ENCODE peak calls at places on chromosomes 13 and 19, in nine cellular contexts. One of them, this sample, is unnamed.

GRCh38 chr19:29889702-29890101 is 52.3 kb upstream of the URI1 start:
- DNase-seq in PC-9: no peak
- DNase-seq in endothelial cell: no peak
- DNase-seq in HuH-7.5: no peak
- DNase-seq in HTR-8/SVneo: no peak
- DNase-seq in CD8-positive, alpha-beta T cell: no peak
- DNase-seq in hypothalamus: no peak
- DNase-seq in thoracic aorta: no peak
- DNase-seq in GM03348: no peak
- DNase-seq in this sample: no peak

GRCh38 chr13:89567025-89567424 is 1780.5 kb upstream of the MIR17HG start:
- DNase-seq in PC-9: no peak
- DNase-seq in thoracic aorta: no peak
- DNase-seq in HuH-7.5: no peak
- DNase-seq in HTR-8/SVneo: no peak
- DNase-seq in CD8-positive, alpha-beta T cell: no peak
- DNase-seq in GM03348: no peak
- DNase-seq in hypothalamus: no peak
- DNase-seq in endothelial cell: no peak
- DNase-seq in this sample: no peak

GRCh38 chr13:110226051-110226562 is 80.8 kb downstream of the COL4A1 start:
- DNase-seq in HTR-8/SVneo: no peak
- DNase-seq in hypothalamus: no peak
- DNase-seq in HuH-7.5: no peak
- DNase-seq in GM03348: no peak
- DNase-seq in PC-9: peak
- DNase-seq in CD8-positive, alpha-beta T cell: no peak
- DNase-seq in endothelial cell: no peak
- DNase-seq in thoracic aorta: no peak
- DNase-seq in this sample: no peak

GRCh38 chr13:46184277-46184699 is 2.3 kb upstream of the LCP1 start:
- DNase-seq in HuH-7.5: no peak
- DNase-seq in GM03348: no peak
- DNase-seq in thoracic aorta: no peak
- DNase-seq in HTR-8/SVneo: no peak
- DNase-seq in hypothalamus: no peak
- DNase-seq in PC-9: peak
- DNase-seq in endothelial cell: peak
- DNase-seq in CD8-positive, alpha-beta T cell: peak
- DNase-seq in this sample: no peak

GRCh38 chr13:20402881-20403280 is 122.8 kb downstream of the CRYL1 start:
- DNase-seq in GM03348: no peak
- DNase-seq in HTR-8/SVneo: no peak
- DNase-seq in hypothalamus: no peak
- DNase-seq in CD8-positive, alpha-beta T cell: peak
- DNase-seq in PC-9: no peak
- DNase-seq in HuH-7.5: no peak
- DNase-seq in thoracic aorta: no peak
- DNase-seq in endothelial cell: no peak
- DNase-seq in this sample: no peak

GRCh38 chr19:46639356-46640061 is 3.5 kb upstream of the GNG8 start:
- DNase-seq in HTR-8/SVneo: peak
- DNase-seq in PC-9: no peak
- DNase-seq in GM03348: peak
- DNase-seq in CD8-positive, alpha-beta T cell: no peak
- DNase-seq in hypothalamus: peak
- DNase-seq in HuH-7.5: no peak
- DNase-seq in endothelial cell: peak
- DNase-seq in thoracic aorta: no peak
- DNase-seq in this sample: peak

GRCh38 chr19:58397533-58398037 is 2.1 kb downstream of the RNF225 start:
- DNase-seq in thoracic aorta: no peak
- DNase-seq in HTR-8/SVneo: no peak
- DNase-seq in HuH-7.5: peak
- DNase-seq in hypothalamus: no peak
- DNase-seq in endothelial cell: no peak
- DNase-seq in GM03348: no peak
- DNase-seq in CD8-positive, alpha-beta T cell: no peak
- DNase-seq in PC-9: no peak
- DNase-seq in this sample: no peak

GRCh38 chr13:31545616-31546015 is 193.7 kb upstream of the RXFP2 start:
- DNase-seq in HTR-8/SVneo: no peak
- DNase-seq in GM03348: peak
- DNase-seq in HuH-7.5: no peak
- DNase-seq in endothelial cell: no peak
- DNase-seq in hypothalamus: no peak
- DNase-seq in thoracic aorta: no peak
- DNase-seq in PC-9: no peak
- DNase-seq in CD8-positive, alpha-beta T cell: no peak
- DNase-seq in this sample: peak

GRCh38 chr13:44128522-44128921 is 245.1 kb upstream of the SERP2 start:
- DNase-seq in thoracic aorta: no peak
- DNase-seq in GM03348: peak
- DNase-seq in hypothalamus: no peak
- DNase-seq in PC-9: no peak
- DNase-seq in HTR-8/SVneo: no peak
- DNase-seq in endothelial cell: no peak
- DNase-seq in HuH-7.5: no peak
- DNase-seq in CD8-positive, alpha-beta T cell: no peak
- DNase-seq in this sample: peak

GRCh38 chr19:55623130-55623868 is 1.1 kb downstream of the ZNF784 start:
- DNase-seq in CD8-positive, alpha-beta T cell: no peak
- DNase-seq in hypothalamus: no peak
- DNase-seq in HTR-8/SVneo: no peak
- DNase-seq in endothelial cell: no peak
- DNase-seq in GM03348: no peak
- DNase-seq in PC-9: peak
- DNase-seq in thoracic aorta: no peak
- DNase-seq in HuH-7.5: no peak
- DNase-seq in this sample: no peak

GRCh38 chr13:113233101-113233500 is 23.7 kb downstream of the CUL4A start:
- DNase-seq in thoracic aorta: no peak
- DNase-seq in hypothalamus: no peak
- DNase-seq in HTR-8/SVneo: no peak
- DNase-seq in CD8-positive, alpha-beta T cell: no peak
- DNase-seq in PC-9: no peak
- DNase-seq in GM03348: no peak
- DNase-seq in HuH-7.5: no peak
- DNase-seq in endothelial cell: no peak
- DNase-seq in this sample: no peak

GRCh38 chr19:615619-616018 is 17.7 kb downstream of the POLRMT start:
- DNase-seq in CD8-positive, alpha-beta T cell: no peak
- DNase-seq in GM03348: no peak
- DNase-seq in hypothalamus: no peak
- DNase-seq in HuH-7.5: no peak
- DNase-seq in PC-9: no peak
- DNase-seq in endothelial cell: no peak
- DNase-seq in HTR-8/SVneo: no peak
- DNase-seq in thoracic aorta: no peak
- DNase-seq in this sample: no peak

GRCh38 chr13:52411629-52412028 is 5.7 kb upstream of the THSD1 start:
- DNase-seq in PC-9: no peak
- DNase-seq in CD8-positive, alpha-beta T cell: no peak
- DNase-seq in HTR-8/SVneo: no peak
- DNase-seq in GM03348: peak
- DNase-seq in hypothalamus: no peak
- DNase-seq in HuH-7.5: no peak
- DNase-seq in thoracic aorta: no peak
- DNase-seq in endothelial cell: no peak
- DNase-seq in this sample: peak

GRCh38 chr13:32443111-32443510 is 15.2 kb upstream of the N4BP2L1 start:
- DNase-seq in GM03348: no peak
- DNase-seq in thoracic aorta: no peak
- DNase-seq in PC-9: no peak
- DNase-seq in HuH-7.5: no peak
- DNase-seq in CD8-positive, alpha-beta T cell: no peak
- DNase-seq in HTR-8/SVneo: no peak
- DNase-seq in endothelial cell: peak
- DNase-seq in hypothalamus: peak
- DNase-seq in this sample: no peak

GRCh38 chr19:55441692-55442321 is 1.3 kb downstream of the SHISA7 start:
- DNase-seq in CD8-positive, alpha-beta T cell: no peak
- DNase-seq in PC-9: no peak
- DNase-seq in HTR-8/SVneo: no peak
- DNase-seq in hypothalamus: no peak
- DNase-seq in thoracic aorta: no peak
- DNase-seq in HuH-7.5: no peak
- DNase-seq in endothelial cell: no peak
- DNase-seq in GM03348: no peak
- DNase-seq in this sample: no peak

GRCh38 chr13:25217023-25217909 is 45.2 kb upstream of the AMER2 start:
- DNase-seq in thoracic aorta: no peak
- DNase-seq in HTR-8/SVneo: no peak
- DNase-seq in GM03348: no peak
- DNase-seq in endothelial cell: no peak
- DNase-seq in hypothalamus: no peak
- DNase-seq in PC-9: no peak
- DNase-seq in CD8-positive, alpha-beta T cell: no peak
- DNase-seq in HuH-7.5: no peak
- DNase-seq in this sample: no peak

GRCh38 chr13:44117351-44117750 is 237.6 kb downstream of the LACC1 start:
- DNase-seq in HTR-8/SVneo: no peak
- DNase-seq in endothelial cell: no peak
- DNase-seq in GM03348: peak
- DNase-seq in HuH-7.5: no peak
- DNase-seq in PC-9: no peak
- DNase-seq in CD8-positive, alpha-beta T cell: no peak
- DNase-seq in hypothalamus: no peak
- DNase-seq in thoracic aorta: no peak
- DNase-seq in this sample: no peak

GRCh38 chr19:30107351-30107750 is 165.3 kb downstream of the URI1 start:
- DNase-seq in endothelial cell: no peak
- DNase-seq in hypothalamus: no peak
- DNase-seq in thoracic aorta: no peak
- DNase-seq in GM03348: no peak
- DNase-seq in PC-9: no peak
- DNase-seq in HTR-8/SVneo: no peak
- DNase-seq in CD8-positive, alpha-beta T cell: no peak
- DNase-seq in HuH-7.5: no peak
- DNase-seq in this sample: no peak

GRCh38 chr13:110981379-110981778 is 66.5 kb upstream of the ANKRD10 start:
- DNase-seq in hypothalamus: no peak
- DNase-seq in HuH-7.5: no peak
- DNase-seq in HTR-8/SVneo: no peak
- DNase-seq in thoracic aorta: no peak
- DNase-seq in CD8-positive, alpha-beta T cell: no peak
- DNase-seq in GM03348: no peak
- DNase-seq in endothelial cell: no peak
- DNase-seq in PC-9: no peak
- DNase-seq in this sample: no peak

GRCh38 chr19:57888494-57889231 is at the start of gene ZNF814:
- DNase-seq in endothelial cell: peak
- DNase-seq in HTR-8/SVneo: peak
- DNase-seq in GM03348: no peak
- DNase-seq in thoracic aorta: peak
- DNase-seq in PC-9: peak
- DNase-seq in HuH-7.5: no peak
- DNase-seq in hypothalamus: peak
- DNase-seq in CD8-positive, alpha-beta T cell: peak
- DNase-seq in this sample: peak

GRCh38 chr13:59424661-59425060 is 739.1 kb downstream of the DIAPH3 start:
- DNase-seq in hypothalamus: no peak
- DNase-seq in HuH-7.5: no peak
- DNase-seq in PC-9: no peak
- DNase-seq in CD8-positive, alpha-beta T cell: no peak
- DNase-seq in thoracic aorta: no peak
- DNase-seq in HTR-8/SVneo: no peak
- DNase-seq in endothelial cell: no peak
- DNase-seq in GM03348: no peak
- DNase-seq in this sample: no peak

GRCh38 chr19:39413903-39414608 is 1.6 kb downstream of the PLEKHG2 start:
- DNase-seq in PC-9: peak
- DNase-seq in CD8-positive, alpha-beta T cell: no peak
- DNase-seq in thoracic aorta: no peak
- DNase-seq in HuH-7.5: peak
- DNase-seq in endothelial cell: peak
- DNase-seq in HTR-8/SVneo: no peak
- DNase-seq in hypothalamus: no peak
- DNase-seq in GM03348: peak
- DNase-seq in this sample: no peak